ENCODE peak calls at places on chromosomes 7 and 10, in seven cellular contexts. I is neural progenitor cell; O is CD4-positive, alpha-beta T cell; D is endodermal cell; A is stimulated activated CD8-positive, alpha-beta memory T cell treated with anti-CD3 and anti-CD28 coated beads, Interleukin-4, amount 100 ng/mL, for 24 hours; X is germinal center; T is endothelial cell. F is an unnamed sample.

GRCh38 chr7:71739520-71740195 is 607.7 kb downstream of the GALNT17 start:
- DNase-seq in I (peak; percentile 90), O (no peak), D (no peak), A (no peak), X (no peak), T (no peak), F (no peak)

GRCh38 chr7:107660381-107661080 is at the start of gene SLC26A4:
- DNase-seq in I (peak; percentile 55), O (no peak), D (no peak), A (no peak), X (peak; percentile 17), T (peak; percentile 4), F (peak; percentile 69)

GRCh38 chr7:1114088-1114487 is 26.2 kb downstream of the GPER1 start:
- DNase-seq in I (no peak), O (no peak), D (no peak), A (no peak), X (no peak), T (no peak), F (no peak)

GRCh38 chr10:102813734-102814455 is 23.3 kb downstream of the CYP17A1 start:
- DNase-seq in I (no peak), O (no peak), D (no peak), A (no peak), X (no peak), T (no peak), F (no peak)

GRCh38 chr10:132493246-132493755 is 44.3 kb upstream of the INPP5A start:
- DNase-seq in I (no peak), O (no peak), D (no peak), A (no peak), X (no peak), T (no peak), F (peak; percentile 29)

GRCh38 chr7:23494009-23494408 is 23.7 kb upstream of the IGF2BP3 start:
- DNase-seq in I (no peak), O (no peak), D (no peak), A (no peak), X (no peak), T (no peak), F (no peak)

GRCh38 chr7:117993377-117994003 is 120.2 kb upstream of the CTTNBP2 start:
- DNase-seq in I (peak; percentile 75), O (no peak), D (peak; percentile 93), A (no peak), X (peak; percentile 44), T (peak; percentile 54), F (peak; percentile 89)

GRCh38 chr7:157615101-157615817 is 278.5 kb downstream of the DNAJB6 start:
- DNase-seq in I (no peak), O (no peak), D (no peak), A (no peak), X (no peak), T (no peak), F (peak; percentile 39)

GRCh38 chr7:134565643-134566136 is 16.8 kb downstream of the AKR1B15 start:
- DNase-seq in I (no peak), O (no peak), D (no peak), A (no peak), X (no peak), T (no peak), F (no peak)

GRCh38 chr7:90804370-90804769 is 208.2 kb downstream of the CDK14 start:
- DNase-seq in I (no peak), O (no peak), D (no peak), A (no peak), X (no peak), T (no peak), F (no peak)

F was measured in islet precursor cell.